ENCODE peak calls at places on chromosome 1, in seven cellular contexts. One of them, this sample, is unnamed. For H3K9me3, the result is how much of the 10 kb centered on the place peaks cover.

GRCh38 chr1:6544831-6545230 is 9.5 kb downstream of the NOL9 start:
- DNase-seq in CD8-positive, alpha-beta T cell: no peak
- DNase-seq in psoas muscle: no peak
- DNase-seq in K562: no peak
- DNase-seq in CD8-positive, alpha-beta memory T cell: no peak
- DNase-seq in aorta: no peak
- DNase-seq in fibroblast of lung: no peak
- DNase-seq in this sample: no peak

GRCh38 chr1:225290244-225290643 is 137.6 kb downstream of the LBR start:
- DNase-seq in CD8-positive, alpha-beta T cell: no peak
- DNase-seq in psoas muscle: no peak
- DNase-seq in K562: no peak
- DNase-seq in CD8-positive, alpha-beta memory T cell: no peak
- DNase-seq in aorta: no peak
- DNase-seq in fibroblast of lung: no peak
- DNase-seq in this sample: no peak

GRCh38 chr1:168164771-168165170 is 14.0 kb upstream of the TIPRL start:
- DNase-seq in CD8-positive, alpha-beta T cell: no peak
- DNase-seq in psoas muscle: no peak
- DNase-seq in K562: no peak
- DNase-seq in CD8-positive, alpha-beta memory T cell: no peak
- DNase-seq in aorta: no peak
- DNase-seq in fibroblast of lung: no peak
- DNase-seq in this sample: no peak

GRCh38 chr1:230303069-230303468 is 123.1 kb downstream of the PGBD5 start:
- DNase-seq in CD8-positive, alpha-beta T cell: no peak
- DNase-seq in psoas muscle: no peak
- DNase-seq in K562: peak
- DNase-seq in CD8-positive, alpha-beta memory T cell: no peak
- DNase-seq in aorta: no peak
- DNase-seq in fibroblast of lung: no peak
- DNase-seq in this sample: no peak

GRCh38 chr1:237181731-237182317 is 139.8 kb downstream of the RYR2 start:
- DNase-seq in CD8-positive, alpha-beta T cell: no peak
- DNase-seq in psoas muscle: no peak
- DNase-seq in K562: no peak
- DNase-seq in CD8-positive, alpha-beta memory T cell: no peak
- DNase-seq in aorta: peak
- DNase-seq in fibroblast of lung: peak
- DNase-seq in this sample: no peak

GRCh38 chr1:191851799-191852595 is 306.3 kb upstream of the RGS18 start:
- DNase-seq in CD8-positive, alpha-beta T cell: no peak
- DNase-seq in psoas muscle: no peak
- DNase-seq in K562: peak
- DNase-seq in CD8-positive, alpha-beta memory T cell: no peak
- DNase-seq in aorta: no peak
- DNase-seq in fibroblast of lung: peak
- DNase-seq in this sample: no peak

GRCh38 chr1:151728151-151728711 is 6.9 kb downstream of the RIIAD1 start:
- DNase-seq in CD8-positive, alpha-beta T cell: no peak
- DNase-seq in psoas muscle: no peak
- DNase-seq in K562: no peak
- DNase-seq in CD8-positive, alpha-beta memory T cell: no peak
- DNase-seq in aorta: no peak
- DNase-seq in fibroblast of lung: peak
- DNase-seq in this sample: no peak

GRCh38 chr1:38608202-38608864 is 251.2 kb downstream of the RRAGC start:
- DNase-seq in CD8-positive, alpha-beta T cell: peak
- DNase-seq in psoas muscle: no peak
- DNase-seq in K562: peak
- DNase-seq in CD8-positive, alpha-beta memory T cell: no peak
- DNase-seq in aorta: no peak
- DNase-seq in fibroblast of lung: no peak
- DNase-seq in this sample: no peak

GRCh38 chr1:26949266-26949925 is 10.9 kb downstream of the KDF1 start:
- DNase-seq in CD8-positive, alpha-beta T cell: no peak
- DNase-seq in psoas muscle: no peak
- DNase-seq in K562: no peak
- DNase-seq in CD8-positive, alpha-beta memory T cell: no peak
- DNase-seq in aorta: no peak
- DNase-seq in fibroblast of lung: no peak
- DNase-seq in this sample: no peak

DNA sequence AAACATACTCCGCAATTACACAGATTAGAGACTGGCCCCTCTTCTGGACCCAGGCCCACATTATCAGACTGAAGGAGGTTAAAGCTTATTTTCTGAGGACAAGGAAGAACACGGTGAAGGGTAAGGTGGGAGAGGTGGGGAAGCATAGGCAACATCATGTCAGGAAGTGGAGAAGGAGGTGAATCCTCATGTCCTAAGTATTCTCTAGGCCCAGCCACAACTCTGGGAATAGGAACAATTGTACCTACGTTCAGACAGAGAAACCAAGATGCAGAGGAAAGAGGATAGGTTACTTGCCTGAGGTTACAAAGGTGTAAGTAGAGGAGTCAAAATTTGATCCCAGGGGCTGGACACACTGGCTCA is 15.8 kb upstream of the AIM2 start:
- DNase-seq in CD8-positive, alpha-beta T cell: no peak
- DNase-seq in psoas muscle: no peak
- DNase-seq in K562: no peak
- DNase-seq in CD8-positive, alpha-beta memory T cell: no peak
- DNase-seq in aorta: no peak
- DNase-seq in fibroblast of lung: no peak
- DNase-seq in this sample: no peak
- H3K27ac ChIP-seq in CD8-positive, alpha-beta T cell: no peak
- H3K27ac ChIP-seq in psoas muscle: no peak
- H3K27ac ChIP-seq in K562: no peak
- H3K27ac ChIP-seq in CD8-positive, alpha-beta memory T cell: no peak
- H3K27ac ChIP-seq in aorta: no peak
- H3K27ac ChIP-seq in fibroblast of lung: peak
- H3K27ac ChIP-seq in this sample: no peak

GRCh38 chr1:248631354-248632041 is 3.4 kb downstream of the OR2T11 start:
- DNase-seq in CD8-positive, alpha-beta T cell: no peak
- DNase-seq in psoas muscle: no peak
- DNase-seq in K562: no peak
- DNase-seq in CD8-positive, alpha-beta memory T cell: no peak
- DNase-seq in aorta: no peak
- DNase-seq in fibroblast of lung: no peak
- DNase-seq in this sample: peak
- H3K9me3 ChIP-seq in CD8-positive, alpha-beta T cell: under half
- H3K9me3 ChIP-seq in psoas muscle: under half
- H3K9me3 ChIP-seq in K562: under half
- H3K9me3 ChIP-seq in CD8-positive, alpha-beta memory T cell: under half
- H3K9me3 ChIP-seq in aorta: under half
- H3K9me3 ChIP-seq in fibroblast of lung: under half
- H3K9me3 ChIP-seq in this sample: under half

GRCh38 chr1:218409946-218410510 is 64.9 kb downstream of the TGFB2 start:
- DNase-seq in CD8-positive, alpha-beta T cell: no peak
- DNase-seq in psoas muscle: no peak
- DNase-seq in K562: no peak
- DNase-seq in CD8-positive, alpha-beta memory T cell: no peak
- DNase-seq in aorta: no peak
- DNase-seq in fibroblast of lung: no peak
- DNase-seq in this sample: no peak

GRCh38 chr1:218408942-218409341 is 63.8 kb downstream of the TGFB2 start:
- DNase-seq in CD8-positive, alpha-beta T cell: no peak
- DNase-seq in psoas muscle: no peak
- DNase-seq in K562: no peak
- DNase-seq in CD8-positive, alpha-beta memory T cell: no peak
- DNase-seq in aorta: no peak
- DNase-seq in fibroblast of lung: no peak
- DNase-seq in this sample: peak

GRCh38 chr1:218408135-218408534 is 63.0 kb downstream of the TGFB2 start:
- DNase-seq in CD8-positive, alpha-beta T cell: no peak
- DNase-seq in psoas muscle: no peak
- DNase-seq in K562: no peak
- DNase-seq in CD8-positive, alpha-beta memory T cell: no peak
- DNase-seq in aorta: no peak
- DNase-seq in fibroblast of lung: no peak
- DNase-seq in this sample: no peak

GRCh38 chr1:218411101-218411500 is 66.0 kb downstream of the TGFB2 start:
- DNase-seq in CD8-positive, alpha-beta T cell: no peak
- DNase-seq in psoas muscle: no peak
- DNase-seq in K562: no peak
- DNase-seq in CD8-positive, alpha-beta memory T cell: no peak
- DNase-seq in aorta: no peak
- DNase-seq in fibroblast of lung: no peak
- DNase-seq in this sample: no peak

GRCh38 chr1:218407630-218408029 is 62.5 kb downstream of the TGFB2 start:
- DNase-seq in CD8-positive, alpha-beta T cell: no peak
- DNase-seq in psoas muscle: no peak
- DNase-seq in K562: no peak
- DNase-seq in CD8-positive, alpha-beta memory T cell: no peak
- DNase-seq in aorta: no peak
- DNase-seq in fibroblast of lung: no peak
- DNase-seq in this sample: no peak
- H3K27ac ChIP-seq in CD8-positive, alpha-beta T cell: no peak
- H3K27ac ChIP-seq in psoas muscle: no peak
- H3K27ac ChIP-seq in K562: no peak
- H3K27ac ChIP-seq in CD8-positive, alpha-beta memory T cell: no peak
- H3K27ac ChIP-seq in aorta: no peak
- H3K27ac ChIP-seq in fibroblast of lung: no peak
- H3K27ac ChIP-seq in this sample: no peak

GRCh38 chr1:82152356-82153281 is 351.9 kb downstream of the ADGRL2 start:
- DNase-seq in CD8-positive, alpha-beta T cell: no peak
- DNase-seq in psoas muscle: no peak
- DNase-seq in K562: no peak
- DNase-seq in CD8-positive, alpha-beta memory T cell: no peak
- DNase-seq in aorta: no peak
- DNase-seq in fibroblast of lung: no peak
- DNase-seq in this sample: peak

GRCh38 chr1:82154231-82154630 is 353.5 kb downstream of the ADGRL2 start:
- DNase-seq in CD8-positive, alpha-beta T cell: no peak
- DNase-seq in psoas muscle: no peak
- DNase-seq in K562: no peak
- DNase-seq in CD8-positive, alpha-beta memory T cell: no peak
- DNase-seq in aorta: no peak
- DNase-seq in fibroblast of lung: no peak
- DNase-seq in this sample: no peak

DNA sequence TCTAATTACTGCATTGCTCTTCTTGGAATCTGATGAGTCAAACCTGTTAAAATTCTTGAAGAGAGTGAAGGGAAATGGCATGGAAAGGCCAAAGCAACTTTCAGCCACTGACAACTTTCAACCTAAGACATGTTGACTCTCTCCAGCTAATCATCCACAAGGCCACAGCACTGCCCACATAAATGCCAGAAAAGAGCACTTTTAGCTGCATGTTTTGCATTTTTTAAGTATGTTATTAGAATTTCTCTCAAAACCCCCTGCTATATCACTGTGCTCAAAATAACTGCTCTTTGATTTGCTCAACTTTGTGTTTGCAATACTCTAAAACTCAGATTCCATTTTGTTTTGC is 352.5 kb downstream of the ADGRL2 start:
- DNase-seq in CD8-positive, alpha-beta T cell: no peak
- DNase-seq in psoas muscle: no peak
- DNase-seq in K562: no peak
- DNase-seq in CD8-positive, alpha-beta memory T cell: no peak
- DNase-seq in aorta: no peak
- DNase-seq in fibroblast of lung: no peak
- DNase-seq in this sample: no peak
- H3K9me3 ChIP-seq in CD8-positive, alpha-beta T cell: under half
- H3K9me3 ChIP-seq in psoas muscle: under half
- H3K9me3 ChIP-seq in K562: under half
- H3K9me3 ChIP-seq in CD8-positive, alpha-beta memory T cell: under half
- H3K9me3 ChIP-seq in aorta: under half
- H3K9me3 ChIP-seq in fibroblast of lung: under half
- H3K9me3 ChIP-seq in this sample: under half

GRCh38 chr1:119636500-119637089 is 11.5 kb downstream of the ZNF697 start:
- DNase-seq in CD8-positive, alpha-beta T cell: no peak
- DNase-seq in psoas muscle: no peak
- DNase-seq in K562: no peak
- DNase-seq in CD8-positive, alpha-beta memory T cell: no peak
- DNase-seq in aorta: no peak
- DNase-seq in fibroblast of lung: no peak
- DNase-seq in this sample: no peak
- H3K27ac ChIP-seq in CD8-positive, alpha-beta T cell: no peak
- H3K27ac ChIP-seq in psoas muscle: no peak
- H3K27ac ChIP-seq in K562: no peak
- H3K27ac ChIP-seq in CD8-positive, alpha-beta memory T cell: no peak
- H3K27ac ChIP-seq in aorta: no peak
- H3K27ac ChIP-seq in fibroblast of lung: peak
- H3K27ac ChIP-seq in this sample: no peak

GRCh38 chr1:49389699-49390098 is 613.0 kb upstream of the BEND5 start:
- DNase-seq in CD8-positive, alpha-beta T cell: no peak
- DNase-seq in psoas muscle: no peak
- DNase-seq in K562: no peak
- DNase-seq in CD8-positive, alpha-beta memory T cell: no peak
- DNase-seq in aorta: no peak
- DNase-seq in fibroblast of lung: no peak
- DNase-seq in this sample: no peak
- H3K9me3 ChIP-seq in CD8-positive, alpha-beta T cell: under half
- H3K9me3 ChIP-seq in psoas muscle: under half
- H3K9me3 ChIP-seq in K562: under half
- H3K9me3 ChIP-seq in CD8-positive, alpha-beta memory T cell: under half
- H3K9me3 ChIP-seq in aorta: under half
- H3K9me3 ChIP-seq in fibroblast of lung: under half
- H3K9me3 ChIP-seq in this sample: under half